ENCODE peak calls at places on chromosomes 11 and 22, in seven cellular contexts. D, S, Y, O, R, F and W are unnamed samples. For H3K36me3, the result is how much of the 10 kb centered on the place peaks cover.

GRCh38 chr11:12397953-12398352 is 20.6 kb downstream of the PARVA start:
- DNase-seq in S (no peak), R (no peak), O (no peak), F (no peak), D (no peak), Y (no peak), W (peak)

GRCh38 chr11:120343429-120343828 is 7.2 kb downstream of the ARHGEF12 start:
- DNase-seq in S (no peak), Y (no peak), D (no peak), O (no peak), F (peak), R (no peak), W (no peak)

GRCh38 chr22:17477401-17477833 is 85.9 kb upstream of the SLC25A18 start:
- DNase-seq in D (no peak), S (no peak), O (no peak), F (no peak), R (no peak), Y (no peak), W (no peak)

GRCh38 chr11:125188021-125188420 is 23.5 kb downstream of the PKNOX2 start:
- DNase-seq in F (no peak), Y (no peak), R (no peak), S (no peak), D (no peak), O (no peak), W (no peak)

GRCh38 chr11:10487002-10487647 is 32.1 kb downstream of the AMPD3 start:
- DNase-seq in F (no peak), S (no peak), R (no peak), D (no peak), Y (no peak), O (no peak), W (no peak)

GRCh38 chr11:13761250-13761649 is 92.8 kb downstream of the FAR1 start:
- DNase-seq in O (no peak), D (no peak), S (no peak), R (no peak), Y (no peak), F (no peak), W (no peak)

GRCh38 chr11:65555693-65556231 is 2.4 kb downstream of the LTBP3 start:
- DNase-seq in D (no peak), R (peak), S (peak), Y (peak), F (no peak), O (peak), W (peak)

GRCh38 chr11:124394408-124394807 is 4.4 kb downstream of the OR8B3 start:
- DNase-seq in Y (no peak), F (no peak), O (no peak), R (no peak), D (no peak), S (no peak), W (no peak)

GRCh38 chr11:35526370-35526792 is 965 bp upstream of the PAMR1 start:
- DNase-seq in D (no peak), O (no peak), F (no peak), R (no peak), S (peak), Y (no peak), W (no peak)

GRCh38 chr11:24321229-24321628 is 175.6 kb upstream of the LUZP2 start:
- DNase-seq in O (no peak), F (no peak), D (no peak), Y (no peak), S (no peak), R (no peak), W (no peak)

GRCh38 chr22:17870408-17870807 is 96.1 kb upstream of the BID start:
- DNase-seq in S (no peak), O (no peak), Y (no peak), R (no peak), D (no peak), F (no peak), W (no peak)

GRCh38 chr22:17434856-17435255 is 65.6 kb downstream of the CECR2 start:
- DNase-seq in S (no peak), Y (no peak), F (no peak), R (no peak), O (no peak), D (no peak), W (no peak)

GRCh38 chr11:130622126-130622525 is 173.7 kb downstream of the ADAMTS15 start:
- DNase-seq in F (no peak), R (no peak), S (no peak), O (no peak), D (no peak), Y (no peak), W (no peak)

GRCh38 chr22:33519140-33519973 is 400.9 kb downstream of the LARGE1 start:
- DNase-seq in O (peak), R (peak), F (peak), D (no peak), S (no peak), Y (peak), W (no peak)

GRCh38 chr11:2547806-2548205 is 103.0 kb downstream of the KCNQ1 start:
- DNase-seq in F (no peak), R (no peak), Y (no peak), D (no peak), S (no peak), O (no peak), W (no peak)

GRCh38 chr11:72014761-72015320 is 16.1 kb downstream of the IL18BP start:
- DNase-seq in R (no peak), S (no peak), Y (no peak), O (no peak), F (no peak), D (no peak), W (no peak)

GRCh38 chr11:58621586-58622262 is 741 bp upstream of the CNTF start:
- DNase-seq in F (no peak), Y (no peak), D (no peak), S (no peak), R (no peak), O (no peak), W (no peak)

GRCh38 chr22:49013707-49014106 is 814.0 kb downstream of the BRD1 start:
- DNase-seq in D (no peak), S (no peak), O (peak), Y (no peak), F (no peak), R (no peak), W (no peak)

GRCh38 chr11:44976576-44976975 is 25.9 kb upstream of the TP53I11 start:
- DNase-seq in O (no peak), R (no peak), Y (no peak), F (no peak), S (no peak), D (no peak), W (no peak)

GRCh38 chr11:34654491-34655334 is 33.8 kb downstream of the EHF start:
- DNase-seq in S (peak), O (no peak), Y (no peak), R (peak), F (no peak), D (no peak), W (no peak)

GRCh38 chr11:115221461-115222069 is 282.6 kb downstream of the CADM1 start:
- DNase-seq in D (no peak), O (no peak), R (no peak), F (peak), S (no peak), Y (no peak), W (no peak)

GRCh38 chr11:11894486-11894885 is 52.7 kb downstream of the USP47 start:
- DNase-seq in Y (no peak), D (no peak), O (no peak), S (no peak), F (no peak), R (no peak), W (no peak)

GRCh38 chr11:72589802-72590761 is 84.1 kb downstream of the PDE2A start:
- DNase-seq in S (no peak), O (peak), F (no peak), R (peak), Y (peak), D (no peak), W (peak)

GRCh38 chr11:72719144-72719543 is 33.1 kb downstream of the ARAP1 start:
- DNase-seq in Y (no peak), S (no peak), D (no peak), R (no peak), F (no peak), O (no peak), W (no peak)

GRCh38 chr22:39699631-39700348 is 129.2 kb downstream of the CACNA1I start:
- DNase-seq in S (no peak), R (no peak), O (no peak), D (no peak), Y (no peak), F (no peak), W (no peak)

GRCh38 chr22:38033522-38034277 is 23.5 kb upstream of the PICK1 start:
- DNase-seq in D (no peak), F (no peak), S (no peak), O (no peak), Y (peak), R (no peak), W (no peak)

DNA sequence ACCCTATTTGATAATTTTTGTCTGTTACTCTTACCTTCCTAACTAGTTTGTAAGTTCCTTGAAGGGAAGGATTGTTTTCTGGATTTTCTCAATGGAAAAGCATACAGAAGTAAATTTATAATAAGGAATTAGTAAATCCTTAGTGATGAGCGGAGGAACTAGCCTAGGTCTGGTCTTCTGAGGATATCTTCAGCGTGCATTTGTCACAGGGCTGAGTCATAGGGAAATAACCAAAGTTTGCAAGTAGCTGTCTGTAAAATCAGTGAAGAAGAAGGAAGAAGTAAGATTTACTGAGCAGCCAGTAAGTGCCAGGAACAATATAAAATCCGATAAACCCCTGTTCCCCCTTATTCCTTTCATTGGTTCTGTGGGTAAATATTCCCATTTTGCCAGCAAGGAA is 162.7 kb upstream of the SORL1-AS1 start:
- DNase-seq in R (no peak), O (no peak), Y (no peak), S (no peak), D (no peak), F (no peak), W (no peak)
- H3K36me3 ChIP-seq in R (half or more), O (under half), Y (under half), S (under half), D (half or more), F (under half), W (under half)

GRCh38 chr11:107969219-107969618 is 39.5 kb upstream of the CUL5 start:
- DNase-seq in Y (peak), F (no peak), R (no peak), S (peak), O (peak), D (no peak), W (no peak)
- TF ChIP-seq MAX in Y (no peak), F (no peak), R (no peak), S (no peak), O (no peak), D (no peak), W (no peak)

GRCh38 chr11:69967484-69967883 is 110.6 kb upstream of the ANO1 start:
- DNase-seq in O (no peak), Y (no peak), S (no peak), D (no peak), R (no peak), F (no peak), W (no peak)
- H2AFZ ChIP-seq in O (no peak), Y (no peak), S (no peak), D (no peak), R (no peak), F (no peak), W (no peak)

GRCh38 chr22:31853736-31854500 is 90.4 kb upstream of the YWHAH start:
- DNase-seq in Y (no peak), D (no peak), F (no peak), R (no peak), S (no peak), O (no peak), W (no peak)
- H3K36me3 ChIP-seq in Y (under half), D (under half), F (under half), R (under half), S (under half), O (under half), W (under half)

DNA sequence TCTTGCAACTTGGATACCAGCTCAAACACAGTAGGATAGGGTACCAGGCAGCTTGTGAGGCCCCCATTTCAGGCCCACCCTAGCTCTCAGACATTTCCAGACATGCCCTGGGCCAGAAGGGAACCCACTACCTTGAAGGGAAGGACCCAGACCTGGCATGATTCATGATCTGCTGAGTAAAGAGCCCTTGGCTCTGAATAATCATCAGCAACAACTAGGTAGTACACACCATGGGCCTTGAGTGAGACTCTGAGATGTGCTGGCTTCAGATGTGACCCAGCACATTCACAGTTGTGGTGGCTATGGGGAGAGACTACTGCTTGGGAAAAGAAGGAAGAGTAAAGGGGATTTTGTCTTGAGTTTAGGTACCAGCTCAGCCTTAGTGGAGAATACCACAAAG is 23.6 kb downstream of the JRKL start:
- DNase-seq in O (no peak), F (no peak), Y (no peak), S (no peak), R (no peak), D (no peak), W (no peak)
- TF ChIP-seq MAX in O (no peak), F (no peak), Y (no peak), S (no peak), R (no peak), D (no peak), W (no peak)

DNA sequence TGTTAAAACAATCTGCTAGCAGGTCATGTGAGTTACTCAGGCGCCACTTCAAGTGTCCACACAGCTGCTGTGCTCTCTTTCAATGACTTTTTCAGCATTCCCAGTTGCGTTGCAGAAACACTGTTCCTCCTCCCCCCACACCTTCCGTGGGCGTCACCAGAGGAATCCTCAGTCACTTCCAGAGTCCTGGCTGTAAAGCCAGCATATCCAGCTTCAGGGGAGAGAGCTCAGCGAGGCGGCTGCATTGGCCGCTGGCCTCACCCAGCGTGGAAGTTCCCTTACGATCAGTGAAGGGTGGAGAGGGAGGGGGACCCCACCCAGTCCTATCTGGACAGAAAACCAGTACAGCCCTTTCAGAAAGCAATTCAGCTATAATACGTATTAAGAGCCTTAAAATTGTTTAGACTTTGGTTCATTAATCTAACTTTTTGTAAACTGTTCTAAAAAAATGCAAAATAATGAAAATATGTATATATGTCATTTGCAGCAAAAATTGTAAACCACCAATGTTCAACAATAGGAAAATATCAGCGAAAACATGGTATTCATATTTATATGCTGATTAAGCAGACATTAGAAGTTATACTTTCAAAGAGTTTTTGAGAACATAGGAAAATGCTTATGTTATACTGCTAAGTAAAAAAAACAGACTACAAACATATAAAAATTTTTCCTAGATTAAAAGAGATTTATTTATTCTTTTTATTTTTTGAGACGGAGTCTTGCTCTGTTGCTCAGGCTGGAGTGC is 2.8 kb upstream of the ANO9 start:
- DNase-seq in D (no peak), S (no peak), Y (peak), R (no peak), O (no peak), F (no peak), W (no peak)
- H2AFZ ChIP-seq in D (no peak), S (no peak), Y (peak), R (no peak), O (no peak), F (peak), W (peak)

DNA sequence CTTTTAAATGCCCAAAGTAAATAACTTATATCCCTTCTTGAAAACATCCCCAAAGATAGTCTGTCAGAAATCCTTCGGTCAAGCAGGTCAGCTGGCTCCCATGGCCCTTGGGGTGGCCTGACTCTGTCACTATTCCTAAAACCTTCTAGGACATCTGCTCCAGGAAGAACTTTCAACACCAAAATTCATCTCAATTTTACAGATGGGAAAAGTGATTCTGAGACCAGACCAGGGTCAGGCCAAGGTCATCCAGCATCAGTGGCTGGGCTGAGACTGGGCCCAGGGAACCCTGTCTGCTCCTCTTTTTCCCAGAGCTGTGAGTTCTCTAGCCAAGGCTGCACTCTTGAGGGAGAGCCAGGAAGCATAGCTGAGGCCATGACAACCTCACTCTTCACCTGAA is 16.6 kb upstream of the PRG2 start:
- DNase-seq in Y (no peak), S (no peak), D (no peak), O (no peak), R (no peak), F (no peak), W (no peak)
- H3K36me3 ChIP-seq in Y (half or more), S (under half), D (under half), O (under half), R (under half), F (under half), W (under half)

GRCh38 chr11:102946237-102946636 is 9.3 kb downstream of the MMP13 start:
- DNase-seq in D (no peak), R (no peak), O (no peak), S (no peak), F (no peak), Y (no peak), W (no peak)

GRCh38 chr11:102936864-102937509 is 18.5 kb downstream of the MMP13 start:
- DNase-seq in D (no peak), R (no peak), F (peak), O (no peak), Y (no peak), S (no peak), W (no peak)

GRCh38 chr11:102935514-102935913 is 20.0 kb downstream of the MMP13 start:
- DNase-seq in R (no peak), F (no peak), D (no peak), O (no peak), S (no peak), Y (no peak), W (no peak)

DNA sequence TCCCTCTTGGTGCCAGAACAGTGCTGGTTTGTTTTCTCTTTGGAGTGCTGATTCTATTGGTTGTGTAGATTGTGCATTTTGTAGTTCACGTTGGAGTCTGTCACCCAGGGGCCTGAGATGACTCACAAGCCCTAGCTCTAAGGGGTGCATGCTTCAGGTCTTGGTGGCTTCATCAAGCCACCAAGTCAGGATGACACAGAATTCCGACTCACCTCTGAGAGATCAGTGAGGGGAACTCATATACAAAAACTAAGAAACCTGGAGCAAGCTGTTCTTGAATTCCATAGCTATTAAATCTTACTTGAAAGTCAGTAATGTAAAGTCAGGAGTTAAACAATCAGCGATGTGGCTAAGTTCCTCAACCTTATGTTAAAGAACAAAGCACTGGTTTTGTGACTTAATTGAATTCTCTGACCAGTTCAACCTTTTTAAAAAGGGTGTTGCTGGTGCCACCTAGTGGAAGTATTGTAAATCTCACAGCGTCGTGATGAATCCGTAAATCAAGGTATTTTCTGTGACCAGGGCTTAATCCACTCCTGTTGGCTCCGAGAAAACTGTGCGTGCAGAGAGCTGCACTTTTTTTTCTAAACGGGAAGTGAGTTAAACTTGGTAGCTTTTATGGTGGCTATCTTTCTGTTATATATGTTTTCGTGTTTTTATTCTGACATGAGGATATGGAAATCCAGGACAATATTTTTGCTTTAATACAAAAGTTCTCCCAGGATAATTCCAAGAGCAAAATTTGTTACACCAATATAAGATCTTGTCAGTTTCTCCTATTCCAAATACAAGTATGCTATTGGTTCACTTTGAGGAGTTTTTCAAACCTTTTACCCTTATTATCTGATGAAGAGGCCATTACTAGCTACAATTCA is 14.6 kb downstream of the MMP13 start:
- DNase-seq in F (peak), D (peak), R (peak), Y (peak), S (peak), O (peak), W (peak)
- TF ChIP-seq MAX in F (no peak), D (no peak), R (no peak), Y (no peak), S (no peak), O (no peak), W (no peak)